ENCODE peak calls at places on chromosomes 7 and 10, in six cellular contexts. F, S, V, Q, T and C are unnamed samples.
A peak's percentile ranks its signal among the peaks of the same experiment; 100 is the strongest.

GRCh38 chr7:30465342-30466170 is 13.0 kb downstream of the NOD1 start:
- DNase-seq in Q (no peak), S (no peak), T (no peak), F (peak; percentile 36), V (no peak), C (no peak)

GRCh38 chr10:93554760-93555432 is 11.6 kb upstream of the FFAR4 start:
- DNase-seq in T (no peak), F (peak; percentile 79), Q (no peak), S (peak; percentile 80), V (no peak), C (peak; percentile 24)

GRCh38 chr10:102633282-102633681 is 11.0 kb upstream of the TRIM8 start:
- DNase-seq in F (peak; percentile 92), V (no peak), Q (no peak), S (peak; percentile 77), T (peak; percentile 34), C (no peak)

GRCh38 chr10:119161680-119162079 is 3.8 kb downstream of the SFXN4 start:
- DNase-seq in Q (no peak), F (peak; percentile 25), S (peak; percentile 31), V (no peak), T (no peak), C (no peak)

GRCh38 chr10:26725837-26726727 is 28.6 kb downstream of the PDSS1 start:
- DNase-seq in V (no peak), Q (peak; percentile 55), S (peak; percentile 76), T (no peak), F (peak; percentile 79), C (no peak)

GRCh38 chr10:18222870-18223269 is 82.6 kb downstream of the CACNB2 start:
- DNase-seq in S (peak; percentile 4), F (no peak), T (no peak), Q (no peak), V (no peak), C (no peak)

GRCh38 chr7:80923211-80923612 is 4.4 kb upstream of the SEMA3C start:
- DNase-seq in S (no peak), F (no peak), V (no peak), T (no peak), Q (no peak), C (no peak)

GRCh38 chr10:44908071-44908709 is 2.9 kb upstream of the TMEM72 start:
- DNase-seq in T (no peak), Q (peak; percentile 34), S (peak; percentile 37), F (peak; percentile 82), V (no peak), C (no peak)

GRCh38 chr7:15305002-15305600 is 256.7 kb downstream of the AGMO start:
- DNase-seq in S (peak; percentile 78), V (no peak), T (no peak), Q (peak; percentile 15), F (peak; percentile 66), C (no peak)

GRCh38 chr7:146831875-146832274 is 715.3 kb downstream of the CNTNAP2 start:
- DNase-seq in V (no peak), F (no peak), S (no peak), T (no peak), Q (no peak), C (no peak)

GRCh38 chr7:128739990-128740682 is 977 bp downstream of the CALU start:
- DNase-seq in V (no peak), F (no peak), Q (no peak), T (no peak), S (no peak), C (no peak)

GRCh38 chr7:118753464-118753863 is 529.0 kb downstream of the ANKRD7 start:
- DNase-seq in S (no peak), F (no peak), T (no peak), V (no peak), Q (no peak), C (no peak)

GRCh38 chr10:80163741-80164341 is 31.3 kb downstream of the PLAC9 start:
- DNase-seq in V (no peak), T (no peak), Q (peak; percentile 36), S (peak; percentile 73), F (peak; percentile 38), C (no peak)

GRCh38 chr7:138584696-138585095 is 116.5 kb downstream of the SVOPL start:
- DNase-seq in S (peak; percentile 17), F (no peak), Q (no peak), T (no peak), V (no peak), C (no peak)

GRCh38 chr10:47371629-47372485 is 12.2 kb downstream of the ZNF488 start:
- DNase-seq in V (no peak), F (no peak), T (peak; percentile 23), Q (no peak), S (no peak), C (no peak)

GRCh38 chr10:95395947-95396449 is 105.2 kb upstream of the PDLIM1 start:
- DNase-seq in T (no peak), F (no peak), V (no peak), Q (no peak), S (no peak), C (no peak)

GRCh38 chr10:42783181-42783549 is 570 bp downstream of the BMS1 start:
- DNase-seq in S (peak; percentile 76), F (peak; percentile 77), Q (peak; percentile 7), T (no peak), V (no peak), C (no peak)

GRCh38 chr10:110363572-110364411 is 59.1 kb upstream of the SMNDC1 start:
- DNase-seq in F (no peak), S (no peak), Q (no peak), T (no peak), V (no peak), C (no peak)

GRCh38 chr7:102450242-102450641 is 14.4 kb downstream of the ALKBH4 start:
- DNase-seq in Q (no peak), T (no peak), S (no peak), F (no peak), V (no peak), C (no peak)

GRCh38 chr7:102453319-102453718 is 11.3 kb downstream of the ALKBH4 start:
- DNase-seq in Q (no peak), F (no peak), T (no peak), S (no peak), V (no peak), C (no peak)

GRCh38 chr7:102452451-102452850 is 12.2 kb downstream of the ALKBH4 start:
- DNase-seq in F (no peak), T (no peak), S (no peak), Q (no peak), V (no peak), C (no peak)

GRCh38 chr7:102449136-102449535 is 15.5 kb downstream of the ALKBH4 start:
- DNase-seq in S (no peak), V (no peak), F (no peak), Q (no peak), T (no peak), C (no peak)

GRCh38 chr7:102451371-102452054 is 13.2 kb downstream of the ALKBH4 start:
- DNase-seq in T (no peak), F (no peak), V (no peak), Q (no peak), S (no peak), C (no peak)
- TF ChIP-seq CTCF in T (peak; percentile 38), F (no peak), V (no peak), Q (no peak), S (no peak), C (no peak)

DNA sequence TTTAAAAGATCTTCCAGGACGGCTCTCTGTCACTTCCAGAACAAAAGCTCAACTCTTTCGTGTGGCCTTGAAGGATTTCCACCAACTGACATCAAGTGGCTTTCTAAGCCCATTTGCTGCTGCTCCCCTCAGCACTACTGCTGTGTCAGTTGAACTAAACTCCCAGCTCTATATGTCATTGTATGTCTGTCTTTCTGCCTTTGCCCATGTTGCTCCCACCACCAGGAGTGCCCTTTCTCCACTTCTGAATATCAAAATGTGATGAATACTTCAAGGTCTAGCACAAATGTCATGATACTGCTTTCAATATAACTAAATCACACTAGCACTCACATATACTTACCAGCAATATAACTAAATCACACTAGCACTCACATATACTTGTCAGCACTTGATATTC is 138.3 kb downstream of the ATXN7L1 start:
- DNase-seq in T (no peak), V (no peak), Q (no peak), S (no peak), F (no peak), C (no peak)
- TF ChIP-seq CTCF in T (no peak), V (no peak), Q (peak; percentile 4), S (peak; percentile 7), F (peak; percentile 8), C (no peak)

GRCh38 chr7:7931626-7932025 is 37.0 kb upstream of the GLCCI1 start:
- DNase-seq in Q (no peak), V (no peak), S (no peak), T (no peak), F (no peak), C (no peak)
- TF ChIP-seq CTCF in Q (no peak), V (no peak), S (no peak), T (no peak), F (no peak), C (no peak)

GRCh38 chr7:665751-666453 is 60.6 kb upstream of the DNAAF5 start:
- DNase-seq in Q (no peak), S (no peak), V (no peak), T (peak; percentile 51), F (no peak), C (no peak)
- TF ChIP-seq CTCF in Q (peak; percentile 41), S (peak; percentile 14), V (no peak), T (no peak), F (peak; percentile 28), C (no peak)